ENCODE peak calls at places on chromosomes 12 and 14, in six cellular contexts. One of them, this sample, is unnamed. For H3K27me3, the result is how much of the 10 kb centered on the place peaks cover.

GRCh38 chr12:29762637-29763300 is 21.0 kb downstream of the TMTC1 start:
- DNase-seq in adrenal gland: no peak
- DNase-seq in CD4-positive, CD25-positive, alpha-beta regulatory T cell: no peak
- DNase-seq in mesendoderm: no peak
- DNase-seq in ovary: no peak
- DNase-seq in esophagus squamous epithelium: no peak
- DNase-seq in this sample: no peak

GRCh38 chr14:96122496-96122895 is 82.1 kb upstream of the BDKRB2 start:
- DNase-seq in adrenal gland: no peak
- DNase-seq in CD4-positive, CD25-positive, alpha-beta regulatory T cell: no peak
- DNase-seq in mesendoderm: peak
- DNase-seq in ovary: no peak
- DNase-seq in esophagus squamous epithelium: no peak
- DNase-seq in this sample: no peak

GRCh38 chr14:37411079-37411735 is 183.8 kb downstream of the FOXA1 start:
- DNase-seq in adrenal gland: no peak
- DNase-seq in CD4-positive, CD25-positive, alpha-beta regulatory T cell: no peak
- DNase-seq in mesendoderm: no peak
- DNase-seq in ovary: no peak
- DNase-seq in esophagus squamous epithelium: no peak
- DNase-seq in this sample: no peak

GRCh38 chr12:5172886-5173285 is 129.2 kb downstream of the KCNA5 start:
- DNase-seq in adrenal gland: no peak
- DNase-seq in CD4-positive, CD25-positive, alpha-beta regulatory T cell: no peak
- DNase-seq in mesendoderm: no peak
- DNase-seq in ovary: no peak
- DNase-seq in esophagus squamous epithelium: no peak
- DNase-seq in this sample: no peak

GRCh38 chr12:64610660-64611429 is 550 bp downstream of the RASSF3 start:
- DNase-seq in adrenal gland: peak
- DNase-seq in CD4-positive, CD25-positive, alpha-beta regulatory T cell: peak
- DNase-seq in mesendoderm: peak
- DNase-seq in ovary: peak
- DNase-seq in esophagus squamous epithelium: no peak
- DNase-seq in this sample: peak

GRCh38 chr14:67820428-67820881 is 876 bp downstream of the RAD51B start:
- DNase-seq in adrenal gland: no peak
- DNase-seq in CD4-positive, CD25-positive, alpha-beta regulatory T cell: no peak
- DNase-seq in mesendoderm: peak
- DNase-seq in ovary: no peak
- DNase-seq in esophagus squamous epithelium: no peak
- DNase-seq in this sample: no peak

GRCh38 chr12:30850684-30851083 is 75.9 kb upstream of the TSPAN11 start:
- DNase-seq in adrenal gland: no peak
- DNase-seq in CD4-positive, CD25-positive, alpha-beta regulatory T cell: no peak
- DNase-seq in mesendoderm: no peak
- DNase-seq in ovary: no peak
- DNase-seq in esophagus squamous epithelium: no peak
- DNase-seq in this sample: no peak

GRCh38 chr12:66823857-66824570 is 145.1 kb upstream of the GRIP1 start:
- DNase-seq in adrenal gland: no peak
- DNase-seq in CD4-positive, CD25-positive, alpha-beta regulatory T cell: no peak
- DNase-seq in mesendoderm: peak
- DNase-seq in ovary: no peak
- DNase-seq in esophagus squamous epithelium: no peak
- DNase-seq in this sample: no peak

GRCh38 chr12:127588224-127588623 is 678.7 kb upstream of the TMEM132C start:
- DNase-seq in adrenal gland: no peak
- DNase-seq in CD4-positive, CD25-positive, alpha-beta regulatory T cell: no peak
- DNase-seq in mesendoderm: peak
- DNase-seq in ovary: no peak
- DNase-seq in esophagus squamous epithelium: no peak
- DNase-seq in this sample: no peak

GRCh38 chr12:50061172-50061571 is 3.8 kb downstream of the ASIC1 start:
- DNase-seq in adrenal gland: no peak
- DNase-seq in CD4-positive, CD25-positive, alpha-beta regulatory T cell: no peak
- DNase-seq in mesendoderm: no peak
- DNase-seq in ovary: no peak
- DNase-seq in esophagus squamous epithelium: no peak
- DNase-seq in this sample: no peak

GRCh38 chr12:51900323-51900889 is 6.9 kb upstream of the ACVRL1 start:
- DNase-seq in adrenal gland: no peak
- DNase-seq in CD4-positive, CD25-positive, alpha-beta regulatory T cell: no peak
- DNase-seq in mesendoderm: no peak
- DNase-seq in ovary: no peak
- DNase-seq in esophagus squamous epithelium: no peak
- DNase-seq in this sample: no peak

GRCh38 chr14:92093320-92093719 is 13.1 kb downstream of the ATXN3 start:
- DNase-seq in adrenal gland: no peak
- DNase-seq in CD4-positive, CD25-positive, alpha-beta regulatory T cell: no peak
- DNase-seq in mesendoderm: peak
- DNase-seq in ovary: no peak
- DNase-seq in esophagus squamous epithelium: no peak
- DNase-seq in this sample: no peak

GRCh38 chr12:69653703-69654102 is 43.0 kb upstream of the LRRC10 start:
- DNase-seq in adrenal gland: no peak
- DNase-seq in CD4-positive, CD25-positive, alpha-beta regulatory T cell: no peak
- DNase-seq in mesendoderm: no peak
- DNase-seq in ovary: no peak
- DNase-seq in esophagus squamous epithelium: no peak
- DNase-seq in this sample: no peak

GRCh38 chr14:48125654-48126053 is 450.2 kb upstream of the MDGA2 start:
- DNase-seq in adrenal gland: peak
- DNase-seq in CD4-positive, CD25-positive, alpha-beta regulatory T cell: no peak
- DNase-seq in mesendoderm: peak
- DNase-seq in ovary: no peak
- DNase-seq in esophagus squamous epithelium: no peak
- DNase-seq in this sample: no peak

GRCh38 chr12:123530683-123531082 is 2.8 kb downstream of the RILPL1 start:
- DNase-seq in adrenal gland: no peak
- DNase-seq in CD4-positive, CD25-positive, alpha-beta regulatory T cell: no peak
- DNase-seq in mesendoderm: no peak
- DNase-seq in ovary: no peak
- DNase-seq in esophagus squamous epithelium: no peak
- DNase-seq in this sample: no peak

GRCh38 chr12:90896164-90896563 is 58.8 kb downstream of the CCER1 start:
- DNase-seq in adrenal gland: no peak
- DNase-seq in CD4-positive, CD25-positive, alpha-beta regulatory T cell: no peak
- DNase-seq in mesendoderm: peak
- DNase-seq in ovary: no peak
- DNase-seq in esophagus squamous epithelium: no peak
- DNase-seq in this sample: no peak

GRCh38 chr12:107448198-107448597 is 237.4 kb upstream of the PWP1 start:
- DNase-seq in adrenal gland: peak
- DNase-seq in CD4-positive, CD25-positive, alpha-beta regulatory T cell: no peak
- DNase-seq in mesendoderm: peak
- DNase-seq in ovary: no peak
- DNase-seq in esophagus squamous epithelium: no peak
- DNase-seq in this sample: no peak

GRCh38 chr14:89359477-89360222 is 57.4 kb downstream of the FOXN3 start:
- DNase-seq in adrenal gland: peak
- DNase-seq in CD4-positive, CD25-positive, alpha-beta regulatory T cell: no peak
- DNase-seq in mesendoderm: no peak
- DNase-seq in ovary: peak
- DNase-seq in esophagus squamous epithelium: no peak
- DNase-seq in this sample: no peak

GRCh38 chr12:31362759-31363415 is 36.9 kb upstream of the SINHCAF start:
- DNase-seq in adrenal gland: no peak
- DNase-seq in CD4-positive, CD25-positive, alpha-beta regulatory T cell: no peak
- DNase-seq in mesendoderm: peak
- DNase-seq in ovary: no peak
- DNase-seq in esophagus squamous epithelium: no peak
- DNase-seq in this sample: no peak

GRCh38 chr14:68365228-68365627 is 427.6 kb downstream of the ZFP36L1 start:
- DNase-seq in adrenal gland: no peak
- DNase-seq in CD4-positive, CD25-positive, alpha-beta regulatory T cell: no peak
- DNase-seq in mesendoderm: no peak
- DNase-seq in ovary: no peak
- DNase-seq in esophagus squamous epithelium: no peak
- DNase-seq in this sample: no peak

GRCh38 chr14:45868377-45868776 is 615.4 kb upstream of the MIS18BP1 start:
- DNase-seq in adrenal gland: no peak
- DNase-seq in CD4-positive, CD25-positive, alpha-beta regulatory T cell: no peak
- DNase-seq in mesendoderm: no peak
- DNase-seq in ovary: no peak
- DNase-seq in esophagus squamous epithelium: no peak
- DNase-seq in this sample: no peak

GRCh38 chr12:68154768-68155167 is 4.8 kb downstream of the IFNG start:
- DNase-seq in adrenal gland: no peak
- DNase-seq in CD4-positive, CD25-positive, alpha-beta regulatory T cell: no peak
- DNase-seq in mesendoderm: no peak
- DNase-seq in ovary: no peak
- DNase-seq in esophagus squamous epithelium: no peak
- DNase-seq in this sample: no peak

GRCh38 chr12:124927325-124928094 is 13.1 kb upstream of the UBC start:
- DNase-seq in adrenal gland: peak
- DNase-seq in CD4-positive, CD25-positive, alpha-beta regulatory T cell: peak
- DNase-seq in mesendoderm: peak
- DNase-seq in ovary: peak
- DNase-seq in esophagus squamous epithelium: no peak
- DNase-seq in this sample: peak

GRCh38 chr12:1094714-1095113 is 103.7 kb downstream of the ERC1 start:
- DNase-seq in adrenal gland: no peak
- DNase-seq in CD4-positive, CD25-positive, alpha-beta regulatory T cell: no peak
- DNase-seq in mesendoderm: no peak
- DNase-seq in ovary: no peak
- DNase-seq in esophagus squamous epithelium: no peak
- DNase-seq in this sample: no peak

GRCh38 chr12:1093166-1093751 is 102.2 kb downstream of the ERC1 start:
- DNase-seq in adrenal gland: no peak
- DNase-seq in CD4-positive, CD25-positive, alpha-beta regulatory T cell: peak
- DNase-seq in mesendoderm: peak
- DNase-seq in ovary: no peak
- DNase-seq in esophagus squamous epithelium: no peak
- DNase-seq in this sample: no peak

GRCh38 chr12:1091350-1091749 is 100.3 kb downstream of the ERC1 start:
- DNase-seq in adrenal gland: no peak
- DNase-seq in CD4-positive, CD25-positive, alpha-beta regulatory T cell: no peak
- DNase-seq in mesendoderm: no peak
- DNase-seq in ovary: no peak
- DNase-seq in esophagus squamous epithelium: no peak
- DNase-seq in this sample: no peak
- H3K27ac ChIP-seq in adrenal gland: no peak
- H3K27ac ChIP-seq in CD4-positive, CD25-positive, alpha-beta regulatory T cell: no peak
- H3K27ac ChIP-seq in mesendoderm: no peak
- H3K27ac ChIP-seq in ovary: no peak
- H3K27ac ChIP-seq in esophagus squamous epithelium: no peak
- H3K27ac ChIP-seq in this sample: no peak

GRCh38 chr14:55126089-55126488 is 3.0 kb upstream of the LGALS3 start:
- DNase-seq in adrenal gland: no peak
- DNase-seq in CD4-positive, CD25-positive, alpha-beta regulatory T cell: no peak
- DNase-seq in mesendoderm: no peak
- DNase-seq in ovary: no peak
- DNase-seq in esophagus squamous epithelium: no peak
- DNase-seq in this sample: no peak
- H3K27me3 ChIP-seq in adrenal gland: under half
- H3K27me3 ChIP-seq in CD4-positive, CD25-positive, alpha-beta regulatory T cell: under half
- H3K27me3 ChIP-seq in mesendoderm: under half
- H3K27me3 ChIP-seq in ovary: under half
- H3K27me3 ChIP-seq in esophagus squamous epithelium: under half
- H3K27me3 ChIP-seq in this sample: under half

GRCh38 chr12:6204533-6205143 is 4.4 kb downstream of the CD9 start:
- DNase-seq in adrenal gland: no peak
- DNase-seq in CD4-positive, CD25-positive, alpha-beta regulatory T cell: no peak
- DNase-seq in mesendoderm: no peak
- DNase-seq in ovary: no peak
- DNase-seq in esophagus squamous epithelium: no peak
- DNase-seq in this sample: no peak

GRCh38 chr12:6205761-6206160 is 5.6 kb downstream of the CD9 start:
- DNase-seq in adrenal gland: no peak
- DNase-seq in CD4-positive, CD25-positive, alpha-beta regulatory T cell: no peak
- DNase-seq in mesendoderm: no peak
- DNase-seq in ovary: no peak
- DNase-seq in esophagus squamous epithelium: no peak
- DNase-seq in this sample: no peak

GRCh38 chr12:6207254-6207942 is 7.2 kb downstream of the CD9 start:
- DNase-seq in adrenal gland: no peak
- DNase-seq in CD4-positive, CD25-positive, alpha-beta regulatory T cell: no peak
- DNase-seq in mesendoderm: no peak
- DNase-seq in ovary: no peak
- DNase-seq in esophagus squamous epithelium: no peak
- DNase-seq in this sample: no peak

GRCh38 chr12:6205144-6205539 is 4.9 kb downstream of the CD9 start:
- DNase-seq in adrenal gland: peak
- DNase-seq in CD4-positive, CD25-positive, alpha-beta regulatory T cell: no peak
- DNase-seq in mesendoderm: peak
- DNase-seq in ovary: peak
- DNase-seq in esophagus squamous epithelium: no peak
- DNase-seq in this sample: no peak

DNA sequence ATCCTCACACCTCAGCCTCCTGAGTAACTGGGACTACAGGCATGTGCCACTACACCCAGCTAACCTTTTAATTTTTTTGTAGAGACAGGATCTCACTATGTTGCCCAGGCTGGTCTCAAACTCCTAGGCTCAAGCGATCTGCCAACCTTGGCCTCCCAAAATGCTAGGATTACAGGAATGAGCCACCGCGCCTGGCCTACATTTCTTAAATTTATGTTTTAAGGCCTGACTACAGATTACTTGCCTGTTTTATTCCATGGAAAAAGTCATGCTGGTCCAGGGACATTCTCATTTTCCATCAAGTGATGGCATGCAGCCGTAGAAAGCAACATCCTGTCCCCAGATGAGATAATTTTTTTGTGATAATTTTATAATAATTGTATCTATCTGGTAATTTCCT is 6.1 kb downstream of the CD9 start:
- DNase-seq in adrenal gland: no peak
- DNase-seq in CD4-positive, CD25-positive, alpha-beta regulatory T cell: no peak
- DNase-seq in mesendoderm: no peak
- DNase-seq in ovary: no peak
- DNase-seq in esophagus squamous epithelium: no peak
- DNase-seq in this sample: no peak
- H3K27ac ChIP-seq in adrenal gland: peak
- H3K27ac ChIP-seq in CD4-positive, CD25-positive, alpha-beta regulatory T cell: no peak
- H3K27ac ChIP-seq in mesendoderm: no peak
- H3K27ac ChIP-seq in ovary: no peak
- H3K27ac ChIP-seq in esophagus squamous epithelium: peak
- H3K27ac ChIP-seq in this sample: no peak

GRCh38 chr12:114407034-114407420 is 1.1 kb upstream of the TBX5 start:
- DNase-seq in adrenal gland: no peak
- DNase-seq in CD4-positive, CD25-positive, alpha-beta regulatory T cell: no peak
- DNase-seq in mesendoderm: peak
- DNase-seq in ovary: no peak
- DNase-seq in esophagus squamous epithelium: no peak
- DNase-seq in this sample: no peak
- H3K27me3 ChIP-seq in adrenal gland: half or more
- H3K27me3 ChIP-seq in CD4-positive, CD25-positive, alpha-beta regulatory T cell: under half
- H3K27me3 ChIP-seq in mesendoderm: half or more
- H3K27me3 ChIP-seq in ovary: under half
- H3K27me3 ChIP-seq in esophagus squamous epithelium: under half
- H3K27me3 ChIP-seq in this sample: half or more